ENCODE peak calls at places on chromosomes 1 and 21, in nine cellular contexts. One of them, this sample, is unnamed.

GRCh38 chr1:1204998-1205768 is 1.2 kb downstream of the TNFRSF18 start:
- DNase-seq in heart right ventricle: no peak
- DNase-seq in mesenchymal stem cell: no peak
- DNase-seq in IMR-90: no peak
- DNase-seq in neural progenitor cell: no peak
- DNase-seq in adrenal gland: no peak
- DNase-seq in spleen: no peak
- DNase-seq in lower lobe of right lung: peak; percentile 34
- DNase-seq in ovary: no peak
- DNase-seq in this sample: no peak

GRCh38 chr1:219085082-219085481 is 88.6 kb upstream of the LYPLAL1 start:
- DNase-seq in heart right ventricle: no peak
- DNase-seq in mesenchymal stem cell: peak; percentile 7
- DNase-seq in IMR-90: peak; percentile 77
- DNase-seq in neural progenitor cell: no peak
- DNase-seq in adrenal gland: no peak
- DNase-seq in spleen: no peak
- DNase-seq in lower lobe of right lung: no peak
- DNase-seq in ovary: no peak
- DNase-seq in this sample: no peak

GRCh38 chr1:118304722-118305344 is 119.8 kb upstream of the SPAG17 start:
- DNase-seq in heart right ventricle: no peak
- DNase-seq in mesenchymal stem cell: no peak
- DNase-seq in IMR-90: no peak
- DNase-seq in neural progenitor cell: peak; percentile 64
- DNase-seq in adrenal gland: no peak
- DNase-seq in spleen: no peak
- DNase-seq in lower lobe of right lung: no peak
- DNase-seq in ovary: no peak
- DNase-seq in this sample: peak; percentile 39

GRCh38 chr1:1292851-1293250 is 12.6 kb downstream of the SCNN1D start:
- DNase-seq in heart right ventricle: no peak
- DNase-seq in mesenchymal stem cell: no peak
- DNase-seq in IMR-90: no peak
- DNase-seq in neural progenitor cell: no peak
- DNase-seq in adrenal gland: no peak
- DNase-seq in spleen: peak; percentile 75
- DNase-seq in lower lobe of right lung: no peak
- DNase-seq in ovary: no peak
- DNase-seq in this sample: no peak

GRCh38 chr1:2194319-2194897 is at the start of gene FAAP20:
- DNase-seq in heart right ventricle: peak; percentile 76
- DNase-seq in mesenchymal stem cell: no peak
- DNase-seq in IMR-90: peak; percentile 54
- DNase-seq in neural progenitor cell: peak; percentile 88
- DNase-seq in adrenal gland: no peak
- DNase-seq in spleen: no peak
- DNase-seq in lower lobe of right lung: no peak
- DNase-seq in ovary: no peak
- DNase-seq in this sample: peak; percentile 70

GRCh38 chr1:20074046-20074724 is 4.2 kb downstream of the PLA2G5 start:
- DNase-seq in heart right ventricle: no peak
- DNase-seq in mesenchymal stem cell: no peak
- DNase-seq in IMR-90: no peak
- DNase-seq in neural progenitor cell: no peak
- DNase-seq in adrenal gland: no peak
- DNase-seq in spleen: no peak
- DNase-seq in lower lobe of right lung: no peak
- DNase-seq in ovary: peak; percentile 9
- DNase-seq in this sample: no peak

GRCh38 chr1:12436817-12437599 is 181.0 kb downstream of the DHRS3 start:
- DNase-seq in heart right ventricle: no peak
- DNase-seq in mesenchymal stem cell: peak; percentile 31
- DNase-seq in IMR-90: peak; percentile 84
- DNase-seq in neural progenitor cell: no peak
- DNase-seq in adrenal gland: no peak
- DNase-seq in spleen: no peak
- DNase-seq in lower lobe of right lung: no peak
- DNase-seq in ovary: no peak
- DNase-seq in this sample: no peak

GRCh38 chr1:210231846-210232523 is 611 bp upstream of the SERTAD4 start:
- DNase-seq in heart right ventricle: peak; percentile 41
- DNase-seq in mesenchymal stem cell: peak; percentile 52
- DNase-seq in IMR-90: no peak
- DNase-seq in neural progenitor cell: no peak
- DNase-seq in adrenal gland: no peak
- DNase-seq in spleen: no peak
- DNase-seq in lower lobe of right lung: no peak
- DNase-seq in ovary: peak; percentile 32
- DNase-seq in this sample: no peak

GRCh38 chr1:200243042-200243437 is 166.8 kb downstream of the ZNF281 start:
- DNase-seq in heart right ventricle: no peak
- DNase-seq in mesenchymal stem cell: peak; percentile 82
- DNase-seq in IMR-90: peak; percentile 55
- DNase-seq in neural progenitor cell: peak; percentile 55
- DNase-seq in adrenal gland: no peak
- DNase-seq in spleen: no peak
- DNase-seq in lower lobe of right lung: no peak
- DNase-seq in ovary: no peak
- DNase-seq in this sample: no peak

GRCh38 chr1:46298387-46298786 is 5.0 kb downstream of the LRRC41 start:
- DNase-seq in heart right ventricle: no peak
- DNase-seq in mesenchymal stem cell: peak; percentile 34
- DNase-seq in IMR-90: no peak
- DNase-seq in neural progenitor cell: no peak
- DNase-seq in adrenal gland: no peak
- DNase-seq in spleen: no peak
- DNase-seq in lower lobe of right lung: no peak
- DNase-seq in ovary: no peak
- DNase-seq in this sample: no peak

GRCh38 chr1:52970149-52970548 is 43.1 kb downstream of the SCP2 start:
- DNase-seq in heart right ventricle: no peak
- DNase-seq in mesenchymal stem cell: peak; percentile 26
- DNase-seq in IMR-90: peak; percentile 20
- DNase-seq in neural progenitor cell: peak; percentile 33
- DNase-seq in adrenal gland: no peak
- DNase-seq in spleen: no peak
- DNase-seq in lower lobe of right lung: no peak
- DNase-seq in ovary: no peak
- DNase-seq in this sample: no peak

GRCh38 chr21:39523930-39524329 is 72.2 kb downstream of the SH3BGR start:
- DNase-seq in heart right ventricle: no peak
- DNase-seq in mesenchymal stem cell: no peak
- DNase-seq in IMR-90: no peak
- DNase-seq in neural progenitor cell: no peak
- DNase-seq in adrenal gland: no peak
- DNase-seq in spleen: no peak
- DNase-seq in lower lobe of right lung: no peak
- DNase-seq in ovary: no peak
- DNase-seq in this sample: no peak
- H3K4me1 ChIP-seq in heart right ventricle: peaks cover 17% of the 10 kb centered on the region
- H3K4me1 ChIP-seq in mesenchymal stem cell: peaks cover 3% of the 10 kb centered on the region
- H3K4me1 ChIP-seq in IMR-90: no peaks in the 10 kb centered on the region
- H3K4me1 ChIP-seq in neural progenitor cell: peaks cover 13% of the 10 kb centered on the region
- H3K4me1 ChIP-seq in adrenal gland: peaks cover 11% of the 10 kb centered on the region
- H3K4me1 ChIP-seq in spleen: no peaks in the 10 kb centered on the region
- H3K4me1 ChIP-seq in lower lobe of right lung: peaks cover 9% of the 10 kb centered on the region
- H3K4me1 ChIP-seq in ovary: peaks cover 2% of the 10 kb centered on the region
- H3K4me1 ChIP-seq in this sample: peaks cover 64% of the 10 kb centered on the region

GRCh38 chr1:3965693-3966092 is 65.6 kb upstream of the C1orf174 start:
- DNase-seq in heart right ventricle: no peak
- DNase-seq in mesenchymal stem cell: no peak
- DNase-seq in IMR-90: no peak
- DNase-seq in neural progenitor cell: no peak
- DNase-seq in adrenal gland: no peak
- DNase-seq in spleen: no peak
- DNase-seq in lower lobe of right lung: no peak
- DNase-seq in ovary: no peak
- DNase-seq in this sample: no peak

GRCh38 chr1:3971981-3972380 is 71.9 kb upstream of the C1orf174 start:
- DNase-seq in heart right ventricle: no peak
- DNase-seq in mesenchymal stem cell: no peak
- DNase-seq in IMR-90: no peak
- DNase-seq in neural progenitor cell: no peak
- DNase-seq in adrenal gland: no peak
- DNase-seq in spleen: no peak
- DNase-seq in lower lobe of right lung: no peak
- DNase-seq in ovary: no peak
- DNase-seq in this sample: no peak

GRCh38 chr1:3963554-3963953 is 63.5 kb upstream of the C1orf174 start:
- DNase-seq in heart right ventricle: no peak
- DNase-seq in mesenchymal stem cell: no peak
- DNase-seq in IMR-90: no peak
- DNase-seq in neural progenitor cell: no peak
- DNase-seq in adrenal gland: no peak
- DNase-seq in spleen: peak; percentile 16
- DNase-seq in lower lobe of right lung: no peak
- DNase-seq in ovary: no peak
- DNase-seq in this sample: no peak

DNA sequence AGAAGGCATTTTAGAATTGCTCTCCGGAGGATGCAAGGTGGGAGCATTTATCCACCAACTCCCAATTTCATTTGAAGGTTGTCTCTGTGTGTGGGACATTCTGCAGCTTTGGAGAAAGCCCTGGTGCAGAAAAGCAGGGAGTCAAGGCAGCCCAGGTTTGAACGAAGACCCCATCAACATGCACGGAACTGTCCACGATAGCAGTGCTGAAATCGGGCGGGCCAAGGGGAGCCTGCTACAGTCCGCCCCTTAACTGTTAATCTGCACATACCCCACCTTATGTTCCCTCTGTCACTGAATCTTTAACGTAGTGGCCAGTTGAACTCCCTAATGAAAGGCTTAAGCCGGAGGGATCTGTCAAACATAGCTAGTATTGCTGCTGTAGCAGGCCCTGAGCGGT is 68.8 kb upstream of the C1orf174 start:
- DNase-seq in heart right ventricle: no peak
- DNase-seq in mesenchymal stem cell: no peak
- DNase-seq in IMR-90: no peak
- DNase-seq in neural progenitor cell: peak; percentile 67
- DNase-seq in adrenal gland: no peak
- DNase-seq in spleen: no peak
- DNase-seq in lower lobe of right lung: no peak
- DNase-seq in ovary: no peak
- DNase-seq in this sample: no peak
- H3K9me3 ChIP-seq in heart right ventricle: peaks cover 10% of the 10 kb centered on the region
- H3K9me3 ChIP-seq in mesenchymal stem cell: no peaks in the 10 kb centered on the region
- H3K9me3 ChIP-seq in IMR-90: peaks cover 46% of the 10 kb centered on the region
- H3K9me3 ChIP-seq in neural progenitor cell: peaks cover 5% of the 10 kb centered on the region
- H3K9me3 ChIP-seq in adrenal gland: no peaks in the 10 kb centered on the region
- H3K9me3 ChIP-seq in spleen: peaks cover 12% of the 10 kb centered on the region
- H3K9me3 ChIP-seq in lower lobe of right lung: no peaks in the 10 kb centered on the region
- H3K9me3 ChIP-seq in ovary: no peaks in the 10 kb centered on the region
- H3K9me3 ChIP-seq in this sample: no peaks in the 10 kb centered on the region

GRCh38 chr1:183022202-183023145 is 746 bp upstream of the LAMC1 start:
- DNase-seq in heart right ventricle: peak; percentile 73
- DNase-seq in mesenchymal stem cell: peak; percentile 98
- DNase-seq in IMR-90: peak; percentile 98
- DNase-seq in neural progenitor cell: peak; percentile 92
- DNase-seq in adrenal gland: peak; percentile 94
- DNase-seq in spleen: peak; percentile 86
- DNase-seq in lower lobe of right lung: peak; percentile 65
- DNase-seq in ovary: peak; percentile 93
- DNase-seq in this sample: peak; percentile 89

GRCh38 chr1:183021405-183022201 is 1.6 kb upstream of the LAMC1 start:
- DNase-seq in heart right ventricle: no peak
- DNase-seq in mesenchymal stem cell: no peak
- DNase-seq in IMR-90: no peak
- DNase-seq in neural progenitor cell: no peak
- DNase-seq in adrenal gland: no peak
- DNase-seq in spleen: no peak
- DNase-seq in lower lobe of right lung: no peak
- DNase-seq in ovary: no peak
- DNase-seq in this sample: no peak

GRCh38 chr1:183024352-183025337 is 1.4 kb downstream of the LAMC1 start:
- DNase-seq in heart right ventricle: no peak
- DNase-seq in mesenchymal stem cell: peak; percentile 45
- DNase-seq in IMR-90: no peak
- DNase-seq in neural progenitor cell: peak; percentile 38
- DNase-seq in adrenal gland: no peak
- DNase-seq in spleen: no peak
- DNase-seq in lower lobe of right lung: no peak
- DNase-seq in ovary: no peak
- DNase-seq in this sample: no peak

GRCh38 chr1:183023601-183024351 is 556 bp downstream of the LAMC1 start:
- DNase-seq in heart right ventricle: peak; percentile 57
- DNase-seq in mesenchymal stem cell: peak; percentile 72
- DNase-seq in IMR-90: peak; percentile 47
- DNase-seq in neural progenitor cell: peak; percentile 84
- DNase-seq in adrenal gland: peak; percentile 83
- DNase-seq in spleen: peak; percentile 91
- DNase-seq in lower lobe of right lung: peak; percentile 85
- DNase-seq in ovary: peak; percentile 62
- DNase-seq in this sample: peak; percentile 91

GRCh38 chr1:183023146-183023600 is at the start of gene LAMC1:
- DNase-seq in heart right ventricle: peak; percentile 83
- DNase-seq in mesenchymal stem cell: peak; percentile 84
- DNase-seq in IMR-90: peak; percentile 80
- DNase-seq in neural progenitor cell: peak; percentile 97
- DNase-seq in adrenal gland: peak; percentile 71
- DNase-seq in spleen: peak; percentile 87
- DNase-seq in lower lobe of right lung: peak; percentile 70
- DNase-seq in ovary: peak; percentile 72
- DNase-seq in this sample: peak; percentile 62
- H3K27ac ChIP-seq in heart right ventricle: peak within 1 kb of the TSS; percentile 100
- H3K27ac ChIP-seq in mesenchymal stem cell: peak within 1 kb of the TSS; percentile 97
- H3K27ac ChIP-seq in IMR-90: peak within 1 kb of the TSS; percentile 84
- H3K27ac ChIP-seq in neural progenitor cell: peak within 1 kb of the TSS; percentile 90
- H3K27ac ChIP-seq in adrenal gland: peak within 1 kb of the TSS; percentile 99
- H3K27ac ChIP-seq in spleen: peak within 1 kb of the TSS; percentile 95
- H3K27ac ChIP-seq in lower lobe of right lung: peak within 1 kb of the TSS; percentile 97
- H3K27ac ChIP-seq in ovary: peak within 1 kb of the TSS; percentile 92
- H3K27ac ChIP-seq in this sample: peak within 1 kb of the TSS; percentile 97

GRCh38 chr1:232445361-232446106 is 184.4 kb downstream of the SIPA1L2 start:
- DNase-seq in heart right ventricle: no peak
- DNase-seq in mesenchymal stem cell: no peak
- DNase-seq in IMR-90: peak; percentile 22
- DNase-seq in neural progenitor cell: no peak
- DNase-seq in adrenal gland: no peak
- DNase-seq in spleen: peak; percentile 74
- DNase-seq in lower lobe of right lung: no peak
- DNase-seq in ovary: no peak
- DNase-seq in this sample: no peak

GRCh38 chr1:232450626-232451025 is 179.3 kb downstream of the SIPA1L2 start:
- DNase-seq in heart right ventricle: no peak
- DNase-seq in mesenchymal stem cell: no peak
- DNase-seq in IMR-90: peak; percentile 45
- DNase-seq in neural progenitor cell: no peak
- DNase-seq in adrenal gland: no peak
- DNase-seq in spleen: no peak
- DNase-seq in lower lobe of right lung: no peak
- DNase-seq in ovary: no peak
- DNase-seq in this sample: no peak

GRCh38 chr1:232443372-232443771 is 186.6 kb downstream of the SIPA1L2 start:
- DNase-seq in heart right ventricle: no peak
- DNase-seq in mesenchymal stem cell: no peak
- DNase-seq in IMR-90: no peak
- DNase-seq in neural progenitor cell: no peak
- DNase-seq in adrenal gland: no peak
- DNase-seq in spleen: no peak
- DNase-seq in lower lobe of right lung: no peak
- DNase-seq in ovary: no peak
- DNase-seq in this sample: no peak

GRCh38 chr1:232452137-232452536 is 177.8 kb downstream of the SIPA1L2 start:
- DNase-seq in heart right ventricle: no peak
- DNase-seq in mesenchymal stem cell: no peak
- DNase-seq in IMR-90: no peak
- DNase-seq in neural progenitor cell: no peak
- DNase-seq in adrenal gland: no peak
- DNase-seq in spleen: no peak
- DNase-seq in lower lobe of right lung: no peak
- DNase-seq in ovary: no peak
- DNase-seq in this sample: no peak

GRCh38 chr1:232447125-232447524 is 182.8 kb downstream of the SIPA1L2 start:
- DNase-seq in heart right ventricle: no peak
- DNase-seq in mesenchymal stem cell: no peak
- DNase-seq in IMR-90: no peak
- DNase-seq in neural progenitor cell: no peak
- DNase-seq in adrenal gland: no peak
- DNase-seq in spleen: no peak
- DNase-seq in lower lobe of right lung: no peak
- DNase-seq in ovary: no peak
- DNase-seq in this sample: no peak
- H3K4me1 ChIP-seq in heart right ventricle: peaks cover 5% of the 10 kb centered on the region
- H3K4me1 ChIP-seq in mesenchymal stem cell: peaks cover 7% of the 10 kb centered on the region
- H3K4me1 ChIP-seq in IMR-90: no peaks in the 10 kb centered on the region
- H3K4me1 ChIP-seq in neural progenitor cell: peaks cover 6% of the 10 kb centered on the region
- H3K4me1 ChIP-seq in adrenal gland: no peaks in the 10 kb centered on the region
- H3K4me1 ChIP-seq in spleen: no peaks in the 10 kb centered on the region
- H3K4me1 ChIP-seq in lower lobe of right lung: peaks cover 4% of the 10 kb centered on the region
- H3K4me1 ChIP-seq in ovary: peaks cover under 1% of the 10 kb centered on the region
- H3K4me1 ChIP-seq in this sample: no peaks in the 10 kb centered on the region